ENCODE peak calls at places on chromosomes 13 and 19, in nine cellular contexts. Z is psoas muscle; W is CD8-positive, alpha-beta memory T cell; I is right atrium auricular region; G is effector memory CD4-positive, alpha-beta T cell; F is AG04450; K is fibroblast of lung; S is SK-N-SH; H is CD4-positive, CD25-positive, alpha-beta regulatory T cell. Q is an unnamed sample.
A peak's percentile ranks its signal among the peaks of the same experiment; 100 is the strongest.

GRCh38 chr13:98240131-98240530 is 63.1 kb upstream of the RNF113B start:
- DNase-seq in Z (no peak), W (no peak), H (no peak), G (no peak), K (no peak), F (no peak), S (no peak), I (no peak), Q (no peak)

GRCh38 chr13:26810095-26810494 is 49.5 kb upstream of the GPR12 start:
- DNase-seq in F (no peak), W (no peak), S (no peak), K (no peak), I (no peak), H (no peak), Z (no peak), G (no peak), Q (no peak)

GRCh38 chr13:61162636-61163035 is 253.0 kb downstream of the PCDH20 start:
- DNase-seq in F (no peak), K (no peak), G (no peak), Z (no peak), W (no peak), I (no peak), S (no peak), H (no peak), Q (no peak)

GRCh38 chr13:97028441-97029299 is 34.4 kb upstream of the OXGR1 start:
- DNase-seq in G (no peak), S (peak; percentile 69), I (peak; percentile 81), W (peak; percentile 56), H (peak; percentile 8), K (peak; percentile 58), F (no peak), Z (peak; percentile 53), Q (peak; percentile 23)

GRCh38 chr13:113005076-113005865 is 36.3 kb downstream of the MCF2L start:
- DNase-seq in W (no peak), I (no peak), K (no peak), F (no peak), G (no peak), S (no peak), H (no peak), Z (no peak), Q (no peak)

GRCh38 chr19:45786533-45786894 is 4.2 kb upstream of the DMPK start:
- DNase-seq in K (no peak), G (no peak), I (no peak), Z (no peak), H (no peak), W (no peak), F (no peak), S (no peak), Q (no peak)

GRCh38 chr19:17902701-17903100 is 30.1 kb upstream of the CCDC124 start:
- DNase-seq in K (peak; percentile 38), G (no peak), Z (no peak), W (no peak), I (no peak), S (no peak), F (peak; percentile 13), H (no peak), Q (no peak)

GRCh38 chr13:112814905-112815585 is 125.2 kb downstream of the ATP11A start:
- DNase-seq in F (no peak), H (no peak), W (no peak), I (peak; percentile 59), S (no peak), G (no peak), K (no peak), Z (no peak), Q (no peak)

GRCh38 chr19:16957151-16957662 is 68.4 kb downstream of the F2RL3 start:
- DNase-seq in Z (no peak), F (no peak), H (no peak), S (no peak), I (no peak), W (no peak), K (no peak), G (no peak), Q (no peak)

GRCh38 chr19:4301590-4302237 is 475 bp downstream of the TMIGD2 start:
- DNase-seq in K (no peak), W (no peak), I (no peak), F (no peak), G (no peak), H (no peak), S (no peak), Z (no peak), Q (no peak)

GRCh38 chr19:50425581-50425980 is 6.8 kb downstream of the SPIB start:
- DNase-seq in W (no peak), H (no peak), G (no peak), K (no peak), F (no peak), I (no peak), Z (peak; percentile 26), S (no peak), Q (no peak)

GRCh38 chr19:50420808-50421207 is 2.1 kb downstream of the SPIB start:
- DNase-seq in G (no peak), I (no peak), K (no peak), Z (no peak), F (no peak), W (no peak), S (no peak), H (no peak), Q (no peak)

GRCh38 chr19:50422397-50423278 is 3.9 kb downstream of the SPIB start:
- DNase-seq in I (no peak), W (no peak), K (no peak), G (no peak), H (no peak), S (no peak), Z (peak; percentile 31), F (no peak), Q (no peak)

GRCh38 chr19:50420127-50420526 is 1.4 kb downstream of the SPIB start:
- DNase-seq in Z (no peak), I (no peak), H (no peak), S (no peak), K (no peak), F (no peak), W (no peak), G (no peak), Q (no peak)

GRCh38 chr19:50423279-50424113 is 4.8 kb downstream of the SPIB start:
- DNase-seq in S (no peak), I (no peak), F (no peak), Z (peak; percentile 36), H (no peak), G (no peak), K (no peak), W (no peak), Q (no peak)
- H3K4me3 ChIP-seq in S (no peak overlapping the region), I (no peak overlapping the region), F (no peak overlapping the region), Z (no peak overlapping the region), H (no peak overlapping the region), G (no peak overlapping the region), K (no peak overlapping the region), W (no peak overlapping the region), Q (no peak overlapping the region)

GRCh38 chr19:43895727-43896126 is 39.4 kb downstream of the ZNF45 start:
- DNase-seq in G (no peak), K (no peak), I (no peak), Z (no peak), F (no peak), W (no peak), S (no peak), H (no peak), Q (no peak)
- H3K9me3 ChIP-seq in G (no peaks in the 10 kb centered on the region), K (no peaks in the 10 kb centered on the region), I (peaks cover 19% of the 10 kb centered on the region), Z (peaks cover 77% of the 10 kb centered on the region), F (peaks cover 4% of the 10 kb centered on the region), W (peaks cover 9% of the 10 kb centered on the region), S (no peaks in the 10 kb centered on the region), H (peaks cover 31% of the 10 kb centered on the region), Q (peaks cover 2% of the 10 kb centered on the region)

DNA sequence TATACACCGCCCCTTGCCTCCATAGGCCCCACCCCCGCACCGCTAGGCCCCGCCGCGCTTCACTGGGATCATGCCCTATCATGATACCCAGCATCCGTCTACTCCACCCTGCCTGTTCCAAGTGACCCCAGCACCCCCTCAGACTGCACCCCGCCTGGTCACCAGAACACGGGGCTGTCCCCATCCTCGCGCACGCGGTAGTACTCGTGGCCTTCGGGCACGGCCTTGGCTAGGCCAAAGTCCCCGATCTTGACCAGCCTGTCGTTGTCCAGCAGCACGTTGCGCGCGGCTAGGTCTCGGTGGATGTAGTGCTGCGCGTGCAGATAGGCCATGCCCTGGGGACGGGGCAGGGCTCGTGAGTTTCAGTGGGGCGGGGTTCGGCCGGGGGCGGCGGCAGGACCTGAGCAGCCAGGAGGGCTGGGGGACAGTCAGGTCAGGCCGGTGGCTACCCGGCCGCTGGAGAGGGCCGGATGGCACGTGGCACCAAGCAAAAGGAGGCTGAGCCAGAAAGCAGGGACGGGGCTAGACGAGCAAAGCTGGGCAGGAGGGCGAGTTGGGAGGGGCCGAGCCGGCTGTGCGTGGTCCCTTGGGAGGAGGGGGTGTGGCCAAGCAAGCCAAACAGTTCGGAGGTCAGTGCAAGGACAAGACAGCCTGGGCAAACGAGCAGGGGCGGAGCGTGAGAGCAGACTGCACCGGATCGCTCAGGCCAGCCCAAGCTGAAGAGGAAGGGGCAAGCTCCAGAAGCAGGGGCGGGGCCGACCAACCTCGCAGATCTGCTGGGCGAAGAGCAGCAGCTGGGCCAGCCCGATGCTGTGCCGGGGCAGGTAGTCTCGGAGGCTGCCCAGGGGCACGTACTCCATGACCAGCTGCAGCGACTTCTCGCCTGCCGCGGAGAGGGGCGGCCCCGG is 13.6 kb upstream of the ICAM3 start:
- DNase-seq in G (no peak), I (peak; percentile 66), W (no peak), S (no peak), H (no peak), F (no peak), K (peak; percentile 49), Z (peak; percentile 88), Q (peak; percentile 76)
- H3K27ac ChIP-seq in G (no peak overlapping the region), I (peak overlapping the region; percentile 70), W (no peak overlapping the region), S (no peak overlapping the region), H (no peak overlapping the region), F (no peak overlapping the region), K (no peak overlapping the region), Z (peak overlapping the region; percentile 46), Q (no peak overlapping the region)

DNA sequence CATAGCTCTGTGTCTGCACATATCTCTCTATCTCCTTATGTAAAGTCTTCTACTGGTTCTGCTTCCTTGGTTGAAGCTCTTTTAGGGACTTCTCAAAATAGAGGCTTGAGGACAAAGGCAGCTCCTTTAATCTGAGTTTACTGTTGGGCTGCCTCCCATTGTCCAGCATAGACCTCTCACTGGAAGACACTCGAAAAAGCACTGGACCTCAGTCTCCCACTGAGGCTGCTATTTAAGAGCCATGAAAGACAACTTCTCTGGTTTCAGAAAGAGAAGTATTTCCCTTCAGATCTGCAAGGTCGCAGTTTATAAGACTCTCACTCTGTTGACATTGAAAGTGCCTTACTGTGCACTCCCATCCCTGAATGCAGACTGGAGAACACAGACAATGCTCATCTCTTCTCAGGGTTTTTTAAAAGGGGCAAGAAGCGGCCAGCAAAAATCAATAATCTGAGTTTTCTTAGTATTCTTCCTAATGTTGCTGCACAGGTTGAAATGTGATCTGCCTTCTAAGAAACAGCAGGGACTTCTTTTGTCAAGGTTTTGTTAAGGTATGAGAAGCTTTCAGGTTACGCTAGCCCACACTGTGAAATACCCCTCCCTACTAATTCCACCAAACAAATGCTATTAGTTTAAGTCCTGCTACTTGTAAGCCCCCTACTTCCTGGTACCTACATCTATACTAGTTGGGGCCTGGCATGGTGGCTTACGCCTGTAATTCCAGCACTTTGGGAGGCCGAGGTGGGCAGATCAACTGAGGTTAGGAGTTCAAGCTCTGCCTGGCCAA is 450.0 kb upstream of the SLC10A2 start:
- DNase-seq in S (no peak), F (no peak), Z (no peak), G (no peak), W (no peak), H (no peak), I (no peak), K (no peak), Q (no peak)
- H3K4me3 ChIP-seq in S (no peak overlapping the region), F (no peak overlapping the region), Z (no peak overlapping the region), G (no peak overlapping the region), W (no peak overlapping the region), H (no peak overlapping the region), I (no peak overlapping the region), K (no peak overlapping the region), Q (no peak overlapping the region)

Q was measured in pancreas.